ENCODE peak calls at places on chromosomes 5 and 9, in ten cellular contexts. E, U, W, L, G, Q, S, B, Z and Y are unnamed samples. For H3K27me3, the result is how much of the 10 kb centered on the place peaks cover.

GRCh38 chr5:28807230-28807629 is 1768.8 kb upstream of the CDH9 start:
- DNase-seq in G (no peak), L (no peak), U (no peak), Z (no peak), Q (no peak), W (no peak), E (no peak), B (no peak), S (no peak), Y (no peak)

GRCh38 chr5:83265318-83265717 is 188.0 kb downstream of the XRCC4 start:
- DNase-seq in Q (no peak), L (no peak), W (no peak), B (peak), G (no peak), S (no peak), U (no peak), Z (no peak), E (no peak), Y (no peak)

GRCh38 chr5:385321-385720 is 57.7 kb upstream of the EXOC3 start:
- DNase-seq in E (no peak), S (no peak), U (peak), B (no peak), G (no peak), W (no peak), L (no peak), Z (no peak), Q (no peak), Y (peak)

GRCh38 chr5:2455878-2456277 is 295.6 kb downstream of the IRX2 start:
- DNase-seq in S (no peak), G (no peak), Z (no peak), L (no peak), E (no peak), Q (no peak), W (no peak), U (no peak), B (no peak), Y (no peak)

GRCh38 chr5:97044057-97044456 is 98.4 kb downstream of the LIX1 start:
- DNase-seq in B (peak), S (peak), Q (no peak), G (peak), L (no peak), U (no peak), E (peak), Z (no peak), W (no peak), Y (no peak)

GRCh38 chr5:137621861-137622823 is 113.7 kb downstream of the KLHL3 start:
- DNase-seq in G (no peak), Q (no peak), B (peak), L (no peak), E (no peak), W (no peak), S (no peak), Z (no peak), U (peak), Y (peak)

GRCh38 chr5:96432245-96433065 is 593 bp downstream of the PCSK1 start:
- DNase-seq in U (no peak), Z (no peak), G (no peak), L (no peak), S (no peak), E (no peak), W (no peak), B (no peak), Q (no peak), Y (peak)

GRCh38 chr9:137429974-137430722 is 7.0 kb downstream of the NOXA1 start:
- DNase-seq in U (no peak), B (no peak), L (peak), S (peak), G (no peak), W (peak), E (no peak), Z (no peak), Q (peak), Y (peak)

GRCh38 chr9:106450549-106450948 is 412.4 kb upstream of the ZNF462 start:
- DNase-seq in L (no peak), S (no peak), W (no peak), E (no peak), Z (no peak), Q (no peak), G (no peak), B (no peak), U (peak), Y (no peak)

GRCh38 chr5:156951354-156951753 is 11.7 kb downstream of the TIMD4 start:
- DNase-seq in B (no peak), Q (no peak), G (no peak), Z (no peak), S (no peak), L (no peak), E (no peak), W (no peak), U (no peak), Y (no peak)

GRCh38 chr5:59544573-59544972 is 349.0 kb downstream of the PDE4D start:
- DNase-seq in S (no peak), W (no peak), Q (no peak), G (no peak), B (no peak), E (no peak), L (no peak), Z (no peak), U (no peak), Y (no peak)

GRCh38 chr9:91378695-91379127 is 17.0 kb upstream of the AUH start:
- DNase-seq in E (no peak), S (no peak), B (peak), U (no peak), Z (no peak), W (no peak), Q (no peak), L (no peak), G (no peak), Y (no peak)

GRCh38 chr5:162221884-162222283 is 154.3 kb downstream of the GABRG2 start:
- DNase-seq in Z (no peak), Q (no peak), G (no peak), L (no peak), B (no peak), S (no peak), W (no peak), E (no peak), U (no peak), Y (no peak)

GRCh38 chr5:140588311-140589070 is 23.9 kb downstream of the SLC35A4 start:
- DNase-seq in L (no peak), B (peak), S (no peak), W (no peak), Z (no peak), G (no peak), U (no peak), E (no peak), Q (no peak), Y (no peak)

GRCh38 chr9:12771891-12772290 is 2.9 kb upstream of the LURAP1L start:
- DNase-seq in G (no peak), W (no peak), U (no peak), L (no peak), E (no peak), B (peak), Z (no peak), S (no peak), Q (no peak), Y (no peak)

GRCh38 chr5:45795458-45795857 is 99.3 kb upstream of the HCN1 start:
- DNase-seq in Z (no peak), L (no peak), E (no peak), S (no peak), U (no peak), G (no peak), W (no peak), Q (no peak), B (no peak), Y (no peak)

GRCh38 chr9:426976-427375 is 212.3 kb downstream of the DOCK8 start:
- DNase-seq in U (no peak), G (no peak), L (no peak), E (no peak), Q (no peak), W (no peak), B (no peak), S (no peak), Z (no peak), Y (no peak)

GRCh38 chr5:145681686-145682085 is 153.5 kb downstream of the PRELID2 start:
- DNase-seq in Z (peak), U (peak), Q (peak), L (no peak), W (no peak), B (peak), S (no peak), E (no peak), G (peak), Y (no peak)

GRCh38 chr5:173907686-173908371 is 19.7 kb downstream of the CPEB4 start:
- DNase-seq in Q (no peak), S (peak), B (peak), L (no peak), Z (no peak), W (no peak), U (no peak), E (no peak), G (no peak), Y (no peak)

GRCh38 chr9:3224931-3225330 is 300.9 kb downstream of the RFX3 start:
- DNase-seq in E (no peak), L (no peak), Q (no peak), Z (no peak), B (no peak), U (no peak), W (no peak), G (no peak), S (no peak), Y (no peak)

GRCh38 chr5:160685219-160685618 is 166.8 kb downstream of the ATP10B start:
- DNase-seq in S (no peak), L (no peak), Q (no peak), G (no peak), Z (no peak), B (no peak), E (no peak), W (no peak), U (no peak), Y (no peak)

GRCh38 chr9:18331808-18332209 is 142.1 kb upstream of the ADAMTSL1 start:
- DNase-seq in Z (no peak), G (no peak), U (no peak), B (peak), Q (no peak), W (no peak), E (no peak), S (no peak), L (no peak), Y (no peak)

GRCh38 chr5:146662229-146662628 is 146.2 kb upstream of the GPR151 start:
- DNase-seq in Z (no peak), G (peak), W (no peak), U (no peak), Q (no peak), S (no peak), L (no peak), B (no peak), E (no peak), Y (no peak)

GRCh38 chr5:5881294-5881693 is 458.8 kb downstream of the ICE1 start:
- DNase-seq in W (no peak), G (no peak), E (no peak), S (no peak), L (no peak), B (no peak), Z (no peak), U (no peak), Q (no peak), Y (no peak)

GRCh38 chr9:125674981-125675973 is 31.7 kb downstream of the MAPKAP1 start:
- DNase-seq in W (no peak), S (no peak), B (peak), E (no peak), G (peak), U (no peak), Z (peak), L (no peak), Q (no peak), Y (no peak)

GRCh38 chr9:68704804-68705635 is at the start of gene PIP5K1B:
- DNase-seq in E (peak), Z (no peak), Q (peak), G (no peak), S (peak), U (no peak), L (peak), B (peak), W (peak), Y (peak)

GRCh38 chr5:119212666-119213065 is 141.8 kb downstream of the DMXL1 start:
- DNase-seq in B (no peak), U (no peak), E (no peak), Q (no peak), L (no peak), S (no peak), W (no peak), G (no peak), Z (no peak), Y (no peak)

GRCh38 chr9:20884985-20885593 is 146.4 kb downstream of the HACD4 start:
- DNase-seq in Q (peak), U (peak), E (peak), W (peak), L (peak), B (peak), Z (peak), G (peak), S (peak), Y (peak)

GRCh38 chr5:139246394-139246793 is 47.1 kb upstream of the MATR3 start:
- DNase-seq in G (no peak), S (peak), W (no peak), E (no peak), L (peak), Q (no peak), Z (no peak), B (peak), U (no peak), Y (peak)

GRCh38 chr5:80754900-80755299 is 100.1 kb upstream of the DHFR start:
- DNase-seq in E (no peak), Q (no peak), L (no peak), B (peak), G (no peak), U (no peak), S (no peak), W (no peak), Z (no peak), Y (no peak)

GRCh38 chr9:16352791-16353401 is 517.6 kb downstream of the BNC2 start:
- DNase-seq in W (no peak), Z (no peak), B (peak), L (no peak), S (no peak), E (peak), Q (peak), U (no peak), G (no peak), Y (no peak)

GRCh38 chr5:41524174-41524573 is 13.8 kb upstream of the PLCXD3 start:
- DNase-seq in E (no peak), Z (no peak), B (no peak), L (no peak), U (no peak), Q (no peak), G (no peak), S (no peak), W (no peak), Y (no peak)

GRCh38 chr5:76084496-76085285 is 1.5 kb downstream of the SV2C start:
- DNase-seq in B (no peak), Z (no peak), L (no peak), S (no peak), U (no peak), G (no peak), E (no peak), Q (no peak), W (no peak), Y (no peak)

GRCh38 chr5:117604845-117605244 is 1030.2 kb upstream of the SEMA6A start:
- DNase-seq in E (no peak), S (no peak), G (no peak), B (peak), Z (no peak), U (no peak), W (no peak), Q (no peak), L (no peak), Y (no peak)

GRCh38 chr9:14339746-14340145 is 25.8 kb upstream of the NFIB start:
- DNase-seq in W (no peak), U (no peak), S (no peak), L (no peak), E (no peak), G (no peak), Q (no peak), B (no peak), Z (no peak), Y (no peak)
- H3K27me3 ChIP-seq in W (under half), U (under half), S (under half), L (under half), E (under half), G (under half), Q (under half), B (half or more), Z (half or more), Y (under half)

GRCh38 chr5:73215891-73216610 is 43.1 kb downstream of the TMEM174 start:
- DNase-seq in Z (peak), B (peak), W (peak), L (peak), Q (peak), S (peak), E (peak), G (peak), U (peak), Y (peak)

GRCh38 chr5:73218552-73219171 is 45.7 kb downstream of the TMEM174 start:
- DNase-seq in U (no peak), Q (no peak), E (no peak), Z (peak), L (no peak), B (peak), S (no peak), W (no peak), G (peak), Y (no peak)

GRCh38 chr5:73215525-73215890 is 42.5 kb downstream of the TMEM174 start:
- DNase-seq in E (no peak), U (no peak), Q (no peak), L (no peak), Z (no peak), B (no peak), G (no peak), S (no peak), W (no peak), Y (no peak)

GRCh38 chr5:73213566-73213998 is 40.6 kb downstream of the TMEM174 start:
- DNase-seq in Z (peak), B (peak), E (no peak), W (no peak), L (no peak), G (no peak), Q (no peak), U (no peak), S (no peak), Y (no peak)

DNA sequence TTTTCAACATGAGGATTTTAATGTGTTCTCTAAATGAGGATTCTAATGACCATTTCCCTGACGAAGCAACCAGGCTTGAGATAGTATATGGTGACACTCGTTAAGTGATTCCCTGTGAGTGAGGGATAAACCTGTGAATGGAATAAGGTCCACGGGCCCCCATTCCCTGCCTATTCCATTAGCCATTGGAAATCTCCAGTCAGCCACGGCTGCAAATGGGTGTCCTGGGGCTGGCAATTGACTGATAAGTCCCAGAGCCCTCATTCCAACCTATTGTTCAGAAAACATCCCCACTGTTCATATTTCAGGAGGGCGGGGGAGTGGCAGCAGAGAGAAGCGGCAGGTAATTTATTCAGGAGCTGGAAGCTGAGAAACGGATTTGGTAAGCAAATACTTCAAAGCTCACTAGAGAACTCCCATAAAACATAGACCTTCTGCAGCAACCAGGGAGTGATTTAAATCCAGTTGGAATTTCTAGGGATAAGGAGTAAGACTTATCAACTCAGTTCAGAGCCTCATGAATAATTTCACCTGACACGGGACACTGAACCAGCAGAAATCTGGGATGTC is 42.0 kb downstream of the TMEM174 start:
- DNase-seq in S (no peak), W (no peak), Q (no peak), U (no peak), L (no peak), G (no peak), Z (no peak), B (no peak), E (no peak), Y (no peak)
- H3K4me3 ChIP-seq in S (no peak), W (no peak), Q (no peak), U (no peak), L (no peak), G (no peak), Z (no peak), B (no peak), E (no peak), Y (no peak)

GRCh38 chr5:61576556-61576955 is 244.5 kb downstream of the ZSWIM6 start:
- DNase-seq in Q (no peak), W (no peak), E (no peak), S (no peak), U (no peak), B (no peak), Z (no peak), L (no peak), G (no peak), Y (no peak)
- H3K27ac ChIP-seq in Q (no peak), W (no peak), E (no peak), S (no peak), U (no peak), B (no peak), Z (no peak), L (no peak), G (no peak), Y (no peak)

GRCh38 chr5:107319921-107320320 is 350.8 kb downstream of the EFNA5 start:
- DNase-seq in Q (no peak), S (no peak), L (no peak), W (no peak), G (no peak), B (no peak), U (no peak), Z (no peak), E (no peak), Y (no peak)
- H3K27me3 ChIP-seq in Q (under half), S (under half), L (under half), W (under half), G (under half), B (under half), U (under half), Z (under half), E (under half), Y (under half)

DNA sequence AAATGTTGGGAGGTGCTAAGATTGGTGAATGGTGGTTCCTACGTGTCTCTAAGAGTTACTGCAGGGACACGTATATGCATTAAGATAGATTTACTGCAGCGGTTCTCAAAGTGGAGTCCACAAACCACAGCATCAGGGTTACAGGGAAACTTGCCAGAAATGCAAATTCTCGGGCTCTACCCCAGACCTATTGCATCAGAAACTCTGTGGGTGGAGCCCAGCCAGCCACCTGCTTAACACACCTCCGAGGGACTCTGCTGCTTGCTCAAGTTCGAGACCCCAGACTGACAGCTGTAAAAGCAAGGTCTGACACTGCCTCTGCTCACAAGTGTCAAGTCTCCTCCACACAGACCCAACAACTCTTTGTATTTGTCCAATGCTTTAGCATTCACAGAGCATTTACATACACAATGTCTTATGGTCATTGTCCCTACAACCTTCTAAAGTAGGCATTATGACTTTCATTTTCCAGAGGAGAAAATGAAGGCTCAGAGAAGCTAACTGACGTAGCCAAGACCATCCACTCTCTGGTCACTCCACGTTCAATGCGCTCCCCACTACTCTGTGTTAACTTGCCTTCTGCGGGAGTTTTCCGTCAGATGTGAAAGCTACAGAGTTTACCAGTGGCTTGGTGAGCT is 48.8 kb downstream of the HSD17B3 start:
- DNase-seq in Z (no peak), S (no peak), W (no peak), Q (no peak), B (no peak), E (no peak), U (no peak), L (no peak), G (no peak), Y (no peak)
- H3K4me3 ChIP-seq in Z (no peak), S (no peak), W (no peak), Q (no peak), B (no peak), E (no peak), U (no peak), L (no peak), G (no peak), Y (no peak)

GRCh38 chr5:121850272-121850671 is 1.4 kb upstream of the FTMT start:
- DNase-seq in L (no peak), Z (no peak), B (no peak), S (no peak), Q (no peak), U (no peak), E (no peak), G (no peak), W (no peak), Y (no peak)

GRCh38 chr5:121853853-121854252 is 2.2 kb downstream of the FTMT start:
- DNase-seq in S (no peak), W (no peak), L (no peak), Q (no peak), B (no peak), U (no peak), G (no peak), Z (no peak), E (no peak), Y (no peak)

GRCh38 chr5:121851643-121852574 is at the start of gene FTMT:
- DNase-seq in E (no peak), L (no peak), B (no peak), S (no peak), U (no peak), Q (no peak), G (no peak), Z (no peak), W (peak), Y (no peak)
- H3K27ac ChIP-seq in E (no peak), L (no peak), B (no peak), S (no peak), U (no peak), Q (no peak), G (no peak), Z (no peak), W (no peak), Y (no peak)

DNA sequence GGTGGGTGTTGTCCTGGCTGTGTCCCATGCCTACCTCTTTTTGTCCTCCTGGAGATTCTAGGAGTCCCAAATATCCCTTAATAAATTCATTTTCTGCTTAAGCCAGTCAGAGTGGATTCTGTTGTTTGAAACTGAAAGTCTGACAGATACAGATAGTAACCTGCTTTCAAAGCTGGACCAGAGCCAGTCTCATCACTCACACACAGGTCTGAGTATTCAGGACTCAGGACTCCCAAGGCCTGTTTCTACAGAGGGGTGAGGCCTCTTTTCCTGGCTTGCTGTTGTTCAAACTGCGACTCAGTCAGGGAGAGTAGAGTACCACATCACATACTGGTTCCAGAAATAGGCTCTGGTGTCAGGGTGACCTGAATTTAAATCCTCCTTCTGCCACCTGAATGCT is 190.1 kb downstream of the PAX5 start:
- DNase-seq in L (no peak), E (no peak), Z (no peak), U (no peak), W (no peak), Q (no peak), B (no peak), G (no peak), S (no peak), Y (no peak)
- H3K27me3 ChIP-seq in L (under half), E (under half), Z (under half), U (under half), W (under half), Q (under half), B (half or more), G (under half), S (under half), Y (under half)